ENCODE peak calls at places on chromosomes 16 and 17, in seven cellular contexts. One of them, this sample, is unnamed.

GRCh38 chr17:43943769-43944418 is 1.6 kb upstream of the PPY start:
- DNase-seq in PC-9: peak
- DNase-seq in cardiac fibroblast: peak
- DNase-seq in HEK293T: peak
- DNase-seq in stimulated activated CD4-positive, alpha-beta T cell treated with anti-CD3 and anti-CD28 coated beads, Interleukin-1b, Interleukin-23, amount 100 ng/mL, for 4 hours: peak
- DNase-seq in A549: peak
- DNase-seq in DMS153: peak
- DNase-seq in this sample: peak

GRCh38 chr16:24771132-24771778 is 41.8 kb downstream of the TNRC6A start:
- DNase-seq in stimulated activated CD4-positive, alpha-beta T cell treated with anti-CD3 and anti-CD28 coated beads, Interleukin-1b, Interleukin-23, amount 100 ng/mL, for 4 hours: no peak
- DNase-seq in A549: no peak
- DNase-seq in PC-9: no peak
- DNase-seq in cardiac fibroblast: no peak
- DNase-seq in DMS153: no peak
- DNase-seq in HEK293T: no peak
- DNase-seq in this sample: no peak

GRCh38 chr16:35492225-35492624 is 2032.8 kb downstream of the TP53TG3F start:
- DNase-seq in stimulated activated CD4-positive, alpha-beta T cell treated with anti-CD3 and anti-CD28 coated beads, Interleukin-1b, Interleukin-23, amount 100 ng/mL, for 4 hours: no peak
- DNase-seq in A549: no peak
- DNase-seq in HEK293T: no peak
- DNase-seq in DMS153: no peak
- DNase-seq in PC-9: no peak
- DNase-seq in cardiac fibroblast: no peak
- DNase-seq in this sample: peak

GRCh38 chr16:69187891-69188451 is 1.0 kb downstream of the SNTB2 start:
- DNase-seq in cardiac fibroblast: peak
- DNase-seq in PC-9: peak
- DNase-seq in stimulated activated CD4-positive, alpha-beta T cell treated with anti-CD3 and anti-CD28 coated beads, Interleukin-1b, Interleukin-23, amount 100 ng/mL, for 4 hours: peak
- DNase-seq in HEK293T: peak
- DNase-seq in DMS153: no peak
- DNase-seq in A549: peak
- DNase-seq in this sample: no peak

GRCh38 chr17:67466251-67466650 is 89.2 kb downstream of the PITPNC1 start:
- DNase-seq in HEK293T: no peak
- DNase-seq in stimulated activated CD4-positive, alpha-beta T cell treated with anti-CD3 and anti-CD28 coated beads, Interleukin-1b, Interleukin-23, amount 100 ng/mL, for 4 hours: no peak
- DNase-seq in DMS153: no peak
- DNase-seq in PC-9: no peak
- DNase-seq in A549: no peak
- DNase-seq in cardiac fibroblast: no peak
- DNase-seq in this sample: no peak

GRCh38 chr16:19135896-19136438 is 22.2 kb downstream of the ITPRIPL2 start:
- DNase-seq in PC-9: peak
- DNase-seq in cardiac fibroblast: no peak
- DNase-seq in A549: peak
- DNase-seq in DMS153: peak
- DNase-seq in HEK293T: no peak
- DNase-seq in stimulated activated CD4-positive, alpha-beta T cell treated with anti-CD3 and anti-CD28 coated beads, Interleukin-1b, Interleukin-23, amount 100 ng/mL, for 4 hours: no peak
- DNase-seq in this sample: peak

GRCh38 chr16:70657956-70658355 is 11.6 kb downstream of the IL34 start:
- DNase-seq in cardiac fibroblast: no peak
- DNase-seq in HEK293T: no peak
- DNase-seq in DMS153: no peak
- DNase-seq in stimulated activated CD4-positive, alpha-beta T cell treated with anti-CD3 and anti-CD28 coated beads, Interleukin-1b, Interleukin-23, amount 100 ng/mL, for 4 hours: no peak
- DNase-seq in PC-9: no peak
- DNase-seq in A549: no peak
- DNase-seq in this sample: no peak

GRCh38 chr17:57603978-57604377 is 141.1 kb downstream of the CCDC182 start:
- DNase-seq in HEK293T: no peak
- DNase-seq in A549: no peak
- DNase-seq in PC-9: no peak
- DNase-seq in stimulated activated CD4-positive, alpha-beta T cell treated with anti-CD3 and anti-CD28 coated beads, Interleukin-1b, Interleukin-23, amount 100 ng/mL, for 4 hours: peak
- DNase-seq in cardiac fibroblast: no peak
- DNase-seq in DMS153: no peak
- DNase-seq in this sample: no peak

GRCh38 chr16:4593069-4593468 is 21.6 kb downstream of the UBALD1 start:
- DNase-seq in A549: no peak
- DNase-seq in PC-9: no peak
- DNase-seq in HEK293T: no peak
- DNase-seq in cardiac fibroblast: no peak
- DNase-seq in stimulated activated CD4-positive, alpha-beta T cell treated with anti-CD3 and anti-CD28 coated beads, Interleukin-1b, Interleukin-23, amount 100 ng/mL, for 4 hours: no peak
- DNase-seq in DMS153: no peak
- DNase-seq in this sample: no peak

GRCh38 chr17:670286-670685 is 44.4 kb downstream of the VPS53 start:
- DNase-seq in cardiac fibroblast: no peak
- DNase-seq in DMS153: no peak
- DNase-seq in stimulated activated CD4-positive, alpha-beta T cell treated with anti-CD3 and anti-CD28 coated beads, Interleukin-1b, Interleukin-23, amount 100 ng/mL, for 4 hours: no peak
- DNase-seq in PC-9: no peak
- DNase-seq in A549: no peak
- DNase-seq in HEK293T: no peak
- DNase-seq in this sample: no peak

GRCh38 chr17:44759096-44759915 is 518 bp downstream of the ADAM11 start:
- DNase-seq in HEK293T: peak
- DNase-seq in DMS153: no peak
- DNase-seq in A549: no peak
- DNase-seq in stimulated activated CD4-positive, alpha-beta T cell treated with anti-CD3 and anti-CD28 coated beads, Interleukin-1b, Interleukin-23, amount 100 ng/mL, for 4 hours: no peak
- DNase-seq in PC-9: no peak
- DNase-seq in cardiac fibroblast: no peak
- DNase-seq in this sample: no peak